ENCODE peak calls at places on chromosomes 5 and 9, in four cellular contexts. H, U, F and Z are unnamed samples.

GRCh38 chr5:135112008-135112670 is 78.1 kb upstream of the PITX1 start:
- DNase-seq in H (no peak), U (no peak), F (no peak), Z (no peak)

GRCh38 chr5:1510631-1511030 is 13.1 kb downstream of the LPCAT1 start:
- DNase-seq in H (peak), U (no peak), F (no peak), Z (peak)

GRCh38 chr9:123081824-123082223 is 48.4 kb downstream of the GPR21 start:
- DNase-seq in H (no peak), U (peak), F (no peak), Z (no peak)

GRCh38 chr9:88045686-88046085 is 71.4 kb upstream of the CDK20 start:
- DNase-seq in H (no peak), U (no peak), F (no peak), Z (no peak)

GRCh38 chr9:136484153-136485048 is 1.6 kb upstream of the SEC16A start:
- DNase-seq in H (no peak), U (no peak), F (peak), Z (no peak)

GRCh38 chr9:119861801-119862200 is 492.6 kb upstream of the BRINP1 start:
- DNase-seq in H (no peak), U (no peak), F (no peak), Z (no peak)

GRCh38 chr9:77827104-77827784 is 179.1 kb upstream of the GNA14 start:
- DNase-seq in H (no peak), U (no peak), F (no peak), Z (no peak)

GRCh38 chr5:179306191-179307005 is 38.9 kb downstream of the ADAMTS2 start:
- DNase-seq in H (no peak), U (no peak), F (no peak), Z (peak)

DNA sequence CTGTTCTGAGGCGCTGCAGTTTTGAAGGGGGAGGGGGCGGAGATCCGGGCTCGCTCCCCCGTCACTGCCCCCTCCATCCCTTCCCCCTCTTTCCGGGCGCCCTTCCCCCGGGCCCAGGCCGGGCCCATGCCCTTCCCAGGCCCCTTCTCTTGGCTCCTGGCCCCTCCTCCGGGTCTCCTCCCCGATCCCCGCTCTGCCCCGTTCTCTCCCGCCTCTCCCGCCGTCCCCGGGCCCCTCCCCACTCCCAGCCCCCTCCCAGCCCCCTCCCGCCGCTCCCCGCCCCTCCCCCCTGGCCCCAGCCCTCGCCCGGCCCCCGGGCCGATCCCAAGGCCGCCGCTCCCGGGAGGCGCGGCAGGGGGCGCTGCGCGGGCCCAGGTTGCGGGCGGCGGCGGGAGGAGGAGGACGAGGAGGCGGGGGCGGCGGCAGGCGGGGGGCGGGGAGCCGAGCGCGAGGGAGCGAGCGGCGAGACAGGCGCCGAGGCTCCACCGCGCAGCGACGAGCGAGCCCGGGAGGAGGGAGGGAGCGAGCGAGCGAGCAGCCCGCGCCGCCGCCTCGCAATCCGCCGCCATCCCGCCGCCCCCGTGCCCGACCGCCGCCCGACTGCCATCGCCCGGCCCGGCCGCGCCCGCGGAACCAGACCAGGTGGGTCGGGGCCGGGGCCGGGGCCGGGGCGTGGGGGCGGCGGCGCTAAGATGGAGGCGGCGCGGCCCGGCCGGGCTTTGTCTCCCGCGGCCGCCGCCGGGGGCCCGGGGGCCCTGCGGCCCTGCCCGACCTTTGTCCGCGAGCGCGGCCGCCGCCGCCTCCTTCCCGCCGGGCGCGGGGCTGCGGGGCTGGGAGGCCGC is at the start of gene PRRC2B:
- DNase-seq in H (peak), U (peak), F (peak), Z (peak)
- TF ChIP-seq CTCF in H (peak), U (peak), F (no peak), Z (peak)

GRCh38 chr9:31807574-31808256 is 576.7 kb upstream of the ACO1 start:
- DNase-seq in H (no peak), U (no peak), F (no peak), Z (no peak)
- TF ChIP-seq CTCF in H (peak), U (no peak), F (no peak), Z (no peak)

GRCh38 chr9:31355159-31355882 is 1029.1 kb upstream of the ACO1 start:
- DNase-seq in H (no peak), U (no peak), F (no peak), Z (no peak)
- TF ChIP-seq CTCF in H (no peak), U (no peak), F (no peak), Z (no peak)

DNA sequence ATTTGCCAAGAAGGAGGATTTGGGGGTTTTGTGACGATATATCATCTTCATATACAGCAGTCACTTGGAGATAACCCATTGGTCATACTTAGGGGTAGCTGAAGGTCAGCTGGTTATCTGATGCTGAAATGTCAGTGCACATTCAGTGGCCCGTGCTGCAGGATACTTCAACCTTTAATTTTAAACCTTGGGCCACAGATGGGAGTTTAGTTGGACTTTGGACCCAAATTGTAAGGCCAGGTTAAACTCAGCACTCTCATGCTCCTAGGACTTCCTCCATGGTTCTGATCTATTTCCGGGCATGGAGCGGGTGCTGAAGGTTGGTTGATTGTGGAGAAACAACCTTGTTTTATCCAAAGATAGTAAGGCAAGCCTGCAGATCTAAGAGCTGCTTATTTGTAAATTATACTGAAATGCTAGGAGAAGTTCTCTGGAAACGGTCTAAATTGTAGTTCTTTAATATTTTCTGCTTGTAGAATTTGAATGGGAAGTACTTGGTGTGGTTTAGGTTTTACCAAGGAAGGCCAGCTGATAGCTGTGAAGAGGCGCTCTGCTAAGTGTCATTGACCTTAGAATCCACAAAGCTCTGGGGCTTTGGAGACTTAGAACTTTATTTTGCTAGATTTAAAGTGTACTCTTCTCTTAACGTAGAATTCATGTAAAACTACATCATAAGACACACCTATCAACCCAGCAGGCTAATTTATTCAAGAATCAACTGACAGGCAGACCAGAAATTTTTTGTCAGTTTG is 38.6 kb downstream of the SLC44A1 start:
- DNase-seq in H (no peak), U (no peak), F (no peak), Z (no peak)
- TF ChIP-seq CTCF in H (no peak), U (no peak), F (no peak), Z (no peak)

DNA sequence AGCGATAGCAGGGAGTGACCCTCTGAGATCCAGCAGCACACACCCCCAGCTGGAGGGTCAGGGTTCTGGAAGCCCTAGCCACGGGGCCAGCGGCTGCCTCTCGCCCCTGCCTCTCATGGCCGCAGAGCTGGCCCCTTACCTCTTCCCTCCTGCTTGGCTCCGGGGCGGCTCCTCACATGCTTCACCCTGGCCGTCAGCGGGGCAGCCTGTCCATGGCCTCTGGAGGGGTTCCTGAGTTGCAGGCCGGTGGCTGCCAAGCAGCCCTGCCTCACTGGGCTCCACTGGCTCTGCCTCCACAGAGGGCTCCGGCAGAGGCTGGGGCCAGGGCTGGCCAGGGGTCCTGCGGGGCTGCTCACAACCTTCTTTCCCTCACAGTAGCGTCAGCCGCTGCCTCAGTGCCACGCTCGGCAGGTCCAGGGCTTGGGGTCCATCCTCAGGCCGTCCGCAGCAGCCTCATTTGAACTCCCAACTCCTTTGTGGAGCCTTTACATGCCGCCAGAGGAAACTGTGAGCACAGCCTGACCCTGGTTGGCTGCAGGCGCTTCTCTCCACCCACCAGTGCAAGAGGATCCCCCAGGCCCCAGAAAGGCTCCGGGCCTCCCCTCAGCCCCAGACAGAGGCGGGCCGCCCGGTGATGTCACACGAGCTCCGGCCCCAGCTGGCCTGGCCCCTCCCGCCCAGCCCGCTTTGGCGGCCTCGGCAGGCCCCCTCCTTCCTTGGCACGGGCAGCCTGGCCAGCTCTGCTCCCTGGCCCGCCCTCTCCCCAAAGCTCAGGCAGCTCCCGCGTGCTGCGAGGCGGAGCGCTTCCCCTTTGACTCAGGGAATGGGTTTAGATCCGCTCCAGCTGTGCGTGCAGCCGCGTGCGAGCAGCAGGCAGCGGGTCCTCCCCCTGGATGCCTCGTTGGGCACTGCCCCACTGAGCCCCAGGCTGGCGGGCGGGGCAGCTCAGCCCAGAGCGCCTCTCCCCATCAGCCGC is at the start of gene ANGPTL2:
- DNase-seq in H (peak), U (peak), F (no peak), Z (no peak)
- TF ChIP-seq CTCF in H (no peak), U (no peak), F (no peak), Z (no peak)

GRCh38 chr5:173721259-173722232 is 105.1 kb upstream of the BOD1 start:
- DNase-seq in H (no peak), U (no peak), F (no peak), Z (no peak)
- TF ChIP-seq CTCF in H (no peak), U (peak), F (no peak), Z (no peak)